ENCODE peak calls at places on chromosomes 5 and 9, in four cellular contexts. L, R, I and K are unnamed samples.

GRCh38 chr5:139383275-139383992 is at the start of gene SLC23A1:
- DNase-seq in L (no peak), R (no peak), I (peak; percentile 29), K (no peak)

GRCh38 chr9:84271004-84271886 is 69.3 kb downstream of the SLC28A3 start:
- DNase-seq in L (no peak), R (peak; percentile 67), I (peak; percentile 61), K (peak; percentile 71)

GRCh38 chr9:84866402-84866801 is 196.9 kb downstream of the NTRK2 start:
- DNase-seq in L (no peak), R (no peak), I (no peak), K (no peak)

GRCh38 chr5:132498152-132498551 is 7.6 kb upstream of the IRF1 start:
- DNase-seq in L (no peak), R (no peak), I (peak; percentile 62), K (no peak)

GRCh38 chr5:16549491-16550233 is 67.1 kb downstream of the RETREG1 start:
- DNase-seq in L (no peak), R (no peak), I (no peak), K (no peak)

GRCh38 chr9:88007291-88007650 is 32.9 kb upstream of the CDK20 start:
- DNase-seq in L (no peak), R (no peak), I (peak; percentile 42), K (no peak)

GRCh38 chr9:98229090-98229395 is 26.4 kb downstream of the TBC1D2 start:
- DNase-seq in L (no peak), R (no peak), I (no peak), K (no peak)

GRCh38 chr5:380701-381309 is 59.3 kb downstream of the AHRR start:
- DNase-seq in L (no peak), R (no peak), I (peak; percentile 42), K (no peak)

GRCh38 chr5:171813813-171814212 is 28.2 kb downstream of the SMIM23 start:
- DNase-seq in L (no peak), R (no peak), I (peak; percentile 18), K (no peak)

GRCh38 chr5:178150977-178151734 is 2.5 kb downstream of the NHP2 start:
- DNase-seq in L (no peak), R (no peak), I (no peak), K (no peak)

GRCh38 chr9:132813115-132813784 is 64.8 kb downstream of the AK8 start:
- DNase-seq in L (no peak), R (no peak), I (no peak), K (no peak)

GRCh38 chr9:95854386-95855015 is 21.0 kb upstream of the ERCC6L2 start:
- DNase-seq in L (no peak), R (no peak), I (peak; percentile 47), K (no peak)

GRCh38 chr5:98173334-98173733 is 600.1 kb upstream of the RGMB start:
- DNase-seq in L (no peak), R (no peak), I (no peak), K (no peak)

GRCh38 chr5:175572922-175573321 is 84.9 kb upstream of the HRH2 start:
- DNase-seq in L (no peak), R (no peak), I (no peak), K (no peak)

GRCh38 chr5:169195601-169196000 is 105.3 kb downstream of the SLIT3 start:
- DNase-seq in L (no peak), R (no peak), I (no peak), K (no peak)

GRCh38 chr9:81391457-81391825 is 297.9 kb downstream of the TLE1 start:
- DNase-seq in L (no peak), R (no peak), I (peak; percentile 52), K (no peak)

GRCh38 chr5:93402451-93402850 is 178.6 kb downstream of the NR2F1-AS1 start:
- DNase-seq in L (no peak), R (no peak), I (no peak), K (no peak)

GRCh38 chr5:98309785-98310566 is 463.5 kb upstream of the RGMB start:
- DNase-seq in L (peak; percentile 43), R (peak; percentile 21), I (peak; percentile 79), K (peak; percentile 74)

GRCh38 chr5:145697251-145698016 is 137.7 kb downstream of the PRELID2 start:
- DNase-seq in L (no peak), R (no peak), I (peak; percentile 70), K (peak; percentile 51)

GRCh38 chr9:124733964-124734740 is 37.0 kb downstream of the NR6A1 start:
- DNase-seq in L (no peak), R (no peak), I (no peak), K (no peak)

GRCh38 chr5:124952079-124952478 is 205.6 kb upstream of the ZNF608 start:
- DNase-seq in L (no peak), R (no peak), I (peak; percentile 41), K (no peak)

GRCh38 chr9:757246-757881 is 84.1 kb upstream of the DMRT1 start:
- DNase-seq in L (peak; percentile 57), R (peak; percentile 18), I (peak; percentile 41), K (peak; percentile 82)

GRCh38 chr9:7500521-7500920 is 299.1 kb downstream of the DMAC1 start:
- DNase-seq in L (no peak), R (no peak), I (no peak), K (no peak)

DNA sequence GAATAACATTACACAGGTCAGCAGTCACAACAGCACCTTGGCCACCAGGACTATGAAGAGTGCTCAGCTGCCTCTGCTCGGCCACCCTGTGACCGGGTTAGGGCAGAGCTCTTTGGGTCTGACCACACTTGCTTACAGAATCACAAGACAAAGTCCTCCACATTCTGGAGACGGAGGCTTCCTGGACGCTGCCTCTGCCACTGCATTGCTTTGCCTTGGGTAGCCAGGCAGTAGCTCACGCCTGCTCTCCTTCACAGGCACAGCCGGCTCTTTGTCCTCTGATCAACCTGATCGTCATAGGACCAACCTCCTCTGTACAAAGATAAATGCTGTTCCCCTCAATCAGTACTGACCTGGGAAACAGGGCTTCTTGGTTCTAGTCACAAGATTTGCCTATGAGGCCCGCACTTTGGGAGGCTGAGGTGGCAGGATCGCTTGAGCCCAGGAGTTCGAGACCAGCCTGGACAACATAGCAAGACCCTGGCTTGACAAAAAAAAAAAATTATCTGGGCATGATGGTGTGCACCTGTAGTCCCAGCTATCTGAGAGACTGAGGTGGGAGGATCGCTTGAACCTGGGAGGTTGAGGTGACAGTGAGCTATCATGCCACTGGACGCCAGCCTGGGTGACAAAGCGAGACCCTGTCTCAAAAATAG is 128.4 kb upstream of the IER5L start:
- DNase-seq in L (no peak), R (no peak), I (no peak), K (no peak)
- H2BK12ac ChIP-seq in L (no peak overlapping the region), R (peak overlapping the region; percentile 65), I (peak overlapping the region; percentile 27), K (no peak overlapping the region)

GRCh38 chr5:148909766-148910165 is 83.4 kb downstream of the ADRB2 start:
- DNase-seq in L (no peak), R (no peak), I (no peak), K (no peak)

GRCh38 chr5:148909001-148909400 is 82.6 kb downstream of the ADRB2 start:
- DNase-seq in L (no peak), R (no peak), I (peak; percentile 25), K (no peak)

GRCh38 chr5:148911386-148911785 is 85.0 kb downstream of the ADRB2 start:
- DNase-seq in L (no peak), R (no peak), I (no peak), K (no peak)

GRCh38 chr5:148910686-148911361 is 84.4 kb downstream of the ADRB2 start:
- DNase-seq in L (no peak), R (no peak), I (peak; percentile 14), K (no peak)

GRCh38 chr5:148910216-148910615 is 83.8 kb downstream of the ADRB2 start:
- DNase-seq in L (no peak), R (no peak), I (no peak), K (no peak)
- H2BK12ac ChIP-seq in L (peak overlapping the region; percentile 27), R (no peak overlapping the region), I (no peak overlapping the region), K (no peak overlapping the region)

GRCh38 chr9:26262431-26262830 is 584.2 kb upstream of the TUSC1 start:
- DNase-seq in L (no peak), R (no peak), I (no peak), K (no peak)
- H2BK12ac ChIP-seq in L (no peak overlapping the region), R (no peak overlapping the region), I (no peak overlapping the region), K (no peak overlapping the region)

GRCh38 chr5:76690027-76690679 is 25.8 kb upstream of the F2R start:
- DNase-seq in L (no peak), R (no peak), I (no peak), K (no peak)
- H2BK12ac ChIP-seq in L (no peak overlapping the region), R (no peak overlapping the region), I (no peak overlapping the region), K (no peak overlapping the region)

GRCh38 chr5:57468481-57469165 is 14.0 kb downstream of the ACTBL2 start:
- DNase-seq in L (no peak), R (no peak), I (peak; percentile 84), K (no peak)

GRCh38 chr5:57470339-57470738 is 12.3 kb downstream of the ACTBL2 start:
- DNase-seq in L (no peak), R (no peak), I (no peak), K (no peak)

GRCh38 chr5:57466544-57466943 is 16.1 kb downstream of the ACTBL2 start:
- DNase-seq in L (no peak), R (no peak), I (no peak), K (no peak)
- H2BK12ac ChIP-seq in L (no peak overlapping the region), R (no peak overlapping the region), I (no peak overlapping the region), K (no peak overlapping the region)